ENCODE peak calls at places on chromosomes 11 and 22, in ten cellular contexts. O is stomach; U is PC-3; X is neuronal stem cell; R is BJ; H is tibial nerve; C is NT2/D1; T is HCT116; M is CD8-positive, alpha-beta memory T cell; L is mammary epithelial cell. I is an unnamed sample.

GRCh38 chr11:2147391-2147790 is 8.2 kb upstream of the IGF2 start:
- DNase-seq in H (no peak), R (no peak), L (no peak), O (no peak), C (no peak), T (no peak), M (no peak), X (no peak), U (no peak), I (no peak)

GRCh38 chr22:35342390-35342789 is 38.5 kb upstream of the HMOX1 start:
- DNase-seq in M (no peak), U (no peak), R (no peak), L (no peak), T (no peak), O (no peak), X (no peak), H (no peak), C (no peak), I (no peak)

GRCh38 chr11:1104411-1105182 is 29.9 kb downstream of the MUC2 start:
- DNase-seq in R (no peak), L (no peak), T (no peak), C (no peak), O (no peak), X (no peak), H (no peak), U (no peak), M (no peak), I (no peak)

GRCh38 chr22:36334838-36335603 is 52.7 kb downstream of the MYH9 start:
- DNase-seq in U (peak), T (no peak), X (no peak), H (no peak), M (no peak), C (no peak), O (no peak), L (peak), R (no peak), I (no peak)

GRCh38 chr22:37684803-37685615 is 1.1 kb upstream of the NOL12 start:
- DNase-seq in L (peak), H (no peak), X (no peak), U (no peak), C (no peak), M (no peak), T (no peak), O (no peak), R (no peak), I (no peak)

GRCh38 chr11:1490651-1491050 is 4.1 kb upstream of the MOB2 start:
- DNase-seq in R (no peak), H (no peak), U (no peak), C (no peak), T (no peak), O (no peak), M (no peak), X (no peak), L (no peak), I (no peak)

GRCh38 chr22:19992921-19993355 is 23.7 kb downstream of the ARVCF start:
- DNase-seq in O (no peak), H (no peak), U (no peak), X (no peak), L (no peak), T (no peak), M (no peak), C (no peak), R (no peak), I (no peak)

GRCh38 chr11:76798656-76799055 is 15.5 kb downstream of the TSKU start:
- DNase-seq in C (no peak), M (no peak), O (no peak), U (no peak), R (no peak), H (peak), X (no peak), T (no peak), L (no peak), I (no peak)

GRCh38 chr11:32432565-32433248 is 2.6 kb downstream of the WT1 start:
- DNase-seq in U (no peak), T (no peak), O (no peak), H (no peak), C (no peak), L (no peak), M (no peak), X (no peak), R (no peak), I (no peak)

GRCh38 chr22:31102441-31103081 is 4.8 kb downstream of the SELENOM start:
- DNase-seq in U (peak), X (no peak), H (peak), M (no peak), R (peak), C (no peak), O (peak), T (no peak), L (peak), I (no peak)

GRCh38 chr11:65588199-65589054 is 7.2 kb downstream of the KCNK7 start:
- DNase-seq in U (peak), X (no peak), R (no peak), M (peak), O (peak), H (no peak), T (no peak), C (peak), L (no peak), I (peak)

GRCh38 chr11:74559110-74559933 is 33.1 kb upstream of the POLD3 start:
- DNase-seq in L (no peak), O (no peak), M (no peak), T (no peak), H (no peak), C (no peak), X (no peak), U (peak), R (no peak), I (no peak)

GRCh38 chr11:118046051-118046963 is 30.6 kb upstream of the TMPRSS4 start:
- DNase-seq in C (no peak), M (peak), U (no peak), L (peak), H (no peak), X (no peak), T (no peak), R (no peak), O (no peak), I (peak)

GRCh38 chr22:24400726-24401596 is 26.4 kb upstream of the ADORA2A start:
- DNase-seq in O (no peak), R (no peak), U (no peak), C (no peak), X (no peak), T (no peak), H (no peak), M (no peak), L (no peak), I (no peak)

GRCh38 chr22:43796567-43796966 is 15.5 kb downstream of the EFCAB6 start:
- DNase-seq in H (no peak), M (no peak), R (no peak), L (peak), U (peak), O (no peak), C (peak), T (peak), X (peak), I (no peak)

GRCh38 chr11:34192481-34193401 is 87.3 kb downstream of the NAT10 start:
- DNase-seq in T (peak), H (peak), C (no peak), U (peak), X (no peak), O (peak), M (no peak), R (peak), L (peak), I (no peak)

GRCh38 chr22:23651676-23652075 is 19.6 kb upstream of the DRICH1 start:
- DNase-seq in X (no peak), O (no peak), R (no peak), C (no peak), H (no peak), M (no peak), U (no peak), T (no peak), L (no peak), I (no peak)

GRCh38 chr11:55969845-55970244 is at the start of gene OR10AG1:
- DNase-seq in L (no peak), T (no peak), H (no peak), X (no peak), O (no peak), R (no peak), M (no peak), C (no peak), U (no peak), I (no peak)

GRCh38 chr11:8311366-8311765 is 47.7 kb upstream of the LMO1 start:
- DNase-seq in X (no peak), L (no peak), O (no peak), H (no peak), M (no peak), R (no peak), T (no peak), C (no peak), U (no peak), I (no peak)

GRCh38 chr11:12075822-12076821 is 34.3 kb upstream of the MICAL2 start:
- DNase-seq in C (no peak), U (peak), O (no peak), T (no peak), R (peak), M (no peak), H (no peak), X (no peak), L (peak), I (no peak)

GRCh38 chr11:118343981-118344521 is at the start of gene CD3G:
- DNase-seq in U (no peak), L (no peak), H (no peak), X (no peak), O (peak), R (no peak), M (peak), T (no peak), C (no peak), I (peak)

GRCh38 chr11:626475-627272 is at the start of gene SCT:
- DNase-seq in R (no peak), O (no peak), L (no peak), C (no peak), X (no peak), T (no peak), H (no peak), M (no peak), U (no peak), I (no peak)

GRCh38 chr11:134482865-134483264 is 70.8 kb upstream of the B3GAT1 start:
- DNase-seq in X (no peak), M (no peak), T (no peak), L (no peak), R (no peak), C (no peak), O (no peak), H (no peak), U (no peak), I (no peak)

GRCh38 chr11:130634981-130635473 is 186.6 kb downstream of the ADAMTS15 start:
- DNase-seq in T (no peak), C (no peak), H (peak), O (no peak), L (peak), U (peak), R (no peak), X (no peak), M (no peak), I (no peak)

GRCh38 chr11:86497310-86497709 is 122.6 kb downstream of the CCDC81 start:
- DNase-seq in M (no peak), U (no peak), L (peak), O (no peak), T (no peak), C (no peak), H (no peak), R (no peak), X (no peak), I (no peak)

GRCh38 chr11:65559951-65560537 is 1.9 kb upstream of the LTBP3 start:
- DNase-seq in R (no peak), C (no peak), X (no peak), O (no peak), U (peak), M (no peak), T (peak), L (peak), H (no peak), I (no peak)

GRCh38 chr22:44585559-44586121 is 87.6 kb upstream of the RTL6 start:
- DNase-seq in X (no peak), U (no peak), H (no peak), L (no peak), M (no peak), O (no peak), R (no peak), T (no peak), C (no peak), I (no peak)

GRCh38 chr11:12507391-12507790 is 130.0 kb downstream of the PARVA start:
- DNase-seq in C (no peak), L (no peak), H (no peak), X (no peak), U (no peak), M (no peak), R (no peak), O (no peak), T (no peak), I (no peak)

GRCh38 chr11:13016415-13016814 is 7.3 kb downstream of the RASSF10 start:
- DNase-seq in O (no peak), T (peak), H (no peak), U (peak), L (peak), M (no peak), R (no peak), X (no peak), C (no peak), I (no peak)

GRCh38 chr11:47355283-47356128 is 3.0 kb upstream of the MYBPC3 start:
- DNase-seq in L (peak), O (peak), X (peak), C (peak), U (peak), H (peak), T (peak), M (no peak), R (peak), I (peak)

GRCh38 chr11:105903113-105903512 is 118.9 kb downstream of the MSANTD4 start:
- DNase-seq in R (no peak), O (no peak), H (no peak), M (no peak), U (no peak), L (no peak), X (no peak), C (no peak), T (no peak), I (no peak)

GRCh38 chr11:72641900-72642814 is 32.1 kb downstream of the PDE2A start:
- DNase-seq in X (no peak), C (no peak), M (no peak), H (no peak), O (peak), R (no peak), U (peak), T (no peak), L (peak), I (no peak)

GRCh38 chr11:118792642-118793124 is 1.7 kb upstream of the DDX6 start:
- DNase-seq in T (peak), M (peak), R (peak), C (peak), O (peak), U (peak), X (peak), L (peak), H (peak), I (peak)

GRCh38 chr22:48838846-48839730 is 988.6 kb downstream of the BRD1 start:
- DNase-seq in H (no peak), R (no peak), C (no peak), T (no peak), M (no peak), X (no peak), U (no peak), L (no peak), O (no peak), I (no peak)

GRCh38 chr11:132346558-132347148 is 976.2 kb downstream of the NTM start:
- DNase-seq in C (no peak), R (no peak), X (no peak), O (no peak), M (no peak), H (no peak), T (no peak), L (no peak), U (no peak), I (no peak)

GRCh38 chr11:95692526-95693270 is 96.9 kb downstream of the FAM76B start:
- DNase-seq in X (no peak), T (no peak), C (no peak), O (no peak), R (no peak), L (no peak), U (no peak), H (no peak), M (no peak), I (no peak)

GRCh38 chr11:64533501-64533900 is 57.5 kb upstream of the SLC22A12 start:
- DNase-seq in R (no peak), L (peak), U (no peak), H (no peak), T (no peak), X (no peak), O (no peak), M (no peak), C (no peak), I (no peak)

GRCh38 chr11:31821235-31821764 is 10.2 kb upstream of the PAX6 start:
- DNase-seq in L (no peak), M (no peak), O (no peak), T (no peak), C (no peak), R (no peak), X (no peak), U (no peak), H (no peak), I (no peak)

GRCh38 chr22:37763652-37764051 is 44.1 kb upstream of the GCAT start:
- DNase-seq in O (no peak), X (no peak), H (no peak), U (no peak), T (no peak), M (no peak), L (no peak), C (no peak), R (no peak), I (no peak)

GRCh38 chr22:36052505-36052941 is 23.9 kb upstream of the RBFOX2 start:
- DNase-seq in C (no peak), H (no peak), O (peak), U (peak), T (peak), R (no peak), M (no peak), L (peak), X (no peak), I (peak)

GRCh38 chr11:111982532-111983186 is 42.5 kb upstream of the DLAT start:
- DNase-seq in O (no peak), T (no peak), H (no peak), M (no peak), U (no peak), C (no peak), L (no peak), R (no peak), X (no peak), I (no peak)

GRCh38 chr11:111981270-111981669 is 43.9 kb upstream of the DLAT start:
- DNase-seq in U (no peak), R (no peak), L (no peak), O (no peak), X (no peak), T (no peak), M (no peak), C (no peak), H (no peak), I (no peak)

GRCh38 chr11:111982019-111982464 is 43.2 kb upstream of the DLAT start:
- DNase-seq in H (peak), U (peak), C (peak), O (peak), X (peak), L (peak), R (no peak), M (no peak), T (peak), I (no peak)

GRCh38 chr11:111986589-111986988 is 38.6 kb upstream of the DLAT start:
- DNase-seq in R (no peak), X (no peak), T (no peak), H (no peak), U (peak), O (no peak), L (no peak), M (no peak), C (no peak), I (no peak)

GRCh38 chr11:111983187-111983986 is 41.8 kb upstream of the DLAT start:
- DNase-seq in T (no peak), L (no peak), H (no peak), O (peak), C (peak), R (no peak), U (peak), X (peak), M (no peak), I (no peak)
- H3K4me3 ChIP-seq in T (no peak), L (no peak), H (no peak), O (peak), C (no peak), R (no peak), U (no peak), X (no peak), M (no peak), I (no peak)

DNA sequence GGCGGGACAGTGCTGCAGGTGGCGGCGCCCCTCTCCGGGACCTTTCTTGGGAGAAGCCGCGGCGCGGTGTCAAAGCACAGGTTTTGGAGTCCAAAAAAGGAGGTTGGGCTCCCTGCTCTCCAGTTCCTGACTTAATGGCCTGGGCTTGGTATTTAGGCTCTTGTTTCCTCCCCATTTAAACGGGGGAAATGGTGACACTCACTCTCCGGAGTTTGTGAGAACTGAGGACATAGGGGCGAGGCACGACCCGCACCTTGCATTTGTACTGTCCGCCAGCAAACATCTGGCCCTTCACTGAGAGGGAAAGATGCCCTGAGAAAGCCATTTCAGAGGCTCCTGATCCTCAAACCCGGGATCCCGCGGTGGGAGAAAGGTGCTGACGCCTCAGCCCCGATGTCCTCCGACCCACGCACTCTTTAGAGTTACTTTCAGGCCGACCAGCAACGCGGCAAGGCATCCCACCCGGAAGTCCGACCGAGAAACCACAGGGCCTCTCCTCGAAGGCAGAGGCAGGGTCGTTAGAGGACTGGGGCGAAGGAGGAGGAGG is 2.9 kb upstream of the WDR74 start:
- DNase-seq in R (no peak), H (no peak), L (no peak), M (peak), O (peak), X (no peak), C (no peak), U (no peak), T (no peak), I (no peak)
- H3K4me3 ChIP-seq in R (peak), H (peak), L (peak), M (peak), O (peak), X (peak), C (peak), U (peak), T (peak), I (peak)

GRCh38 chr22:38927033-38927789 is 30.2 kb upstream of the APOBEC3A start:
- DNase-seq in H (peak), U (no peak), L (no peak), O (peak), X (peak), M (peak), R (no peak), C (peak), T (peak), I (no peak)

GRCh38 chr22:38923463-38924196 is 33.8 kb upstream of the APOBEC3A start:
- DNase-seq in U (peak), X (no peak), H (peak), O (peak), R (peak), T (peak), L (peak), M (no peak), C (no peak), I (no peak)

GRCh38 chr22:38921801-38922200 is 35.6 kb upstream of the APOBEC3A start:
- DNase-seq in T (no peak), U (no peak), M (no peak), R (no peak), X (no peak), O (no peak), H (no peak), L (no peak), C (no peak), I (peak)

GRCh38 chr22:38925571-38926041 is 31.8 kb upstream of the APOBEC3A start:
- DNase-seq in M (no peak), T (no peak), R (no peak), H (no peak), X (no peak), O (no peak), C (no peak), U (peak), L (no peak), I (no peak)

GRCh38 chr22:38924197-38924952 is 33.0 kb upstream of the APOBEC3A start:
- DNase-seq in R (peak), L (peak), T (peak), H (peak), C (no peak), X (no peak), U (peak), M (no peak), O (peak), I (no peak)
- H3K4me3 ChIP-seq in R (peak), L (no peak), T (peak), H (no peak), C (no peak), X (no peak), U (peak), M (no peak), O (peak), I (no peak)

DNA sequence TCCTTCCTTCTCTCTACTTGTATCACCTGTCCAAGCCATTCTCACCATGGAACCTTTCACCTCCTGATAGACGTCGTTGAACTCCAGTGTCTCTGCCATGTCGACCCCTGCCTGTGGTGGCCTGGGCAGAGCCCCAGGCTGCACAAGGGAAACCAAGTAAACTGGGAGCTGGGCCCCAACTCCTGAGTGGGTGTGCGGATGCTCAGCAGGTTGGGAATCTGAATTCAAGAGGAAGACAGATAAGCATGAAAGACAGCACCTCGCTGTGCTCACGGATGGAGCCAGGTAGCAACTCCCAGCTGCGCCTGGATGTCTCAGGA is 709 bp downstream of the SSRP1 start:
- DNase-seq in X (no peak), M (no peak), R (no peak), O (no peak), U (no peak), L (no peak), H (no peak), C (no peak), T (no peak), I (no peak)
- H3K4me3 ChIP-seq in X (peak), M (peak), R (peak), O (peak), U (peak), L (peak), H (peak), C (peak), T (peak), I (peak)

I was measured in Jurkat, Clone E6-1.